ENCODE peak calls at places on chromosome X, in ten cellular contexts. K is neural crest cell, V is kidney epithelial cell, F is psoas muscle, T is AG10803, M is fibroblast of lung, G is GM23338, C is fibroblast of mammary gland, R is right atrium auricular region, Z is endodermal cell. I is an unnamed sample.

GRCh38 chrX:25112156-25112555 is 96.4 kb upstream of the ARX start:
- DNase-seq in R (no peak), F (no peak), K (no peak), M (no peak), C (no peak), G (peak; percentile 29), Z (no peak), V (no peak), T (no peak), I (no peak)

GRCh38 chrX:48569958-48570357 is 4.3 kb upstream of the RBM3 start:
- DNase-seq in T (peak; percentile 33), M (peak; percentile 55), K (no peak), G (no peak), F (no peak), V (no peak), C (peak; percentile 65), Z (no peak), R (no peak), I (no peak)

GRCh38 chrX:40644821-40645358 is 2.5 kb downstream of the CXorf38 start:
- DNase-seq in V (no peak), F (peak; percentile 38), G (no peak), Z (no peak), M (peak; percentile 67), C (peak; percentile 83), R (peak; percentile 71), T (peak; percentile 68), K (no peak), I (peak; percentile 59)

GRCh38 chrX:73563740-73564073 is 710 bp downstream of the CHIC1 start:
- DNase-seq in K (no peak), T (peak; percentile 4), R (no peak), V (no peak), C (peak; percentile 28), Z (no peak), G (no peak), F (no peak), M (peak; percentile 19), I (no peak)

GRCh38 chrX:23380581-23380980 is 45.9 kb downstream of the PTCHD1 start:
- DNase-seq in K (no peak), Z (peak; percentile 93), M (no peak), G (peak; percentile 69), C (no peak), V (no peak), R (no peak), F (no peak), T (no peak), I (no peak)

GRCh38 chrX:1537031-1537715 is at the start of gene P2RY8:
- DNase-seq in G (no peak), C (peak; percentile 48), F (peak; percentile 60), R (peak; percentile 72), V (no peak), T (peak; percentile 32), M (no peak), Z (no peak), K (no peak), I (peak; percentile 60)

GRCh38 chrX:108122748-108123147 is 31.2 kb downstream of the ATG4A start:
- DNase-seq in K (no peak), F (no peak), M (peak; percentile 75), Z (no peak), R (no peak), C (peak; percentile 45), T (peak; percentile 72), V (no peak), G (no peak), I (no peak)

GRCh38 chrX:40207626-40208025 is 109.9 kb upstream of the BCOR start:
- DNase-seq in M (peak; percentile 58), V (no peak), C (peak; percentile 45), F (no peak), K (no peak), T (peak; percentile 2), G (no peak), Z (no peak), R (no peak), I (no peak)

GRCh38 chrX:27890611-27891010 is 82.8 kb downstream of the MAGEB10 start:
- DNase-seq in C (peak; percentile 49), R (no peak), V (peak; percentile 21), G (no peak), T (peak; percentile 27), F (no peak), Z (no peak), M (peak; percentile 79), K (no peak), I (no peak)

GRCh38 chrX:9396930-9397329 is 67.9 kb upstream of the TBL1X start:
- DNase-seq in F (no peak), M (peak; percentile 71), V (peak; percentile 5), R (no peak), Z (no peak), G (no peak), K (no peak), C (peak; percentile 55), T (peak; percentile 20), I (peak; percentile 25)

GRCh38 chrX:153645921-153646481 is 1.0 kb upstream of the DUSP9 start:
- DNase-seq in T (no peak), Z (peak; percentile 38), C (no peak), R (no peak), F (no peak), G (no peak), V (no peak), M (no peak), K (no peak), I (no peak)

GRCh38 chrX:13059269-13059668 is 14.8 kb upstream of the FAM9C start:
- DNase-seq in F (no peak), R (no peak), Z (no peak), T (no peak), V (no peak), C (no peak), G (no peak), K (no peak), M (no peak), I (no peak)

GRCh38 chrX:77167993-77168392 is 279.2 kb upstream of the FGF16 start:
- DNase-seq in G (no peak), T (no peak), M (no peak), K (no peak), Z (no peak), F (no peak), R (no peak), V (no peak), C (no peak), I (no peak)

GRCh38 chrX:153926863-153927685 is 1.0 kb upstream of the ARHGAP4 start:
- DNase-seq in K (no peak), C (peak; percentile 25), V (no peak), T (peak; percentile 30), Z (no peak), R (no peak), G (no peak), F (peak; percentile 51), M (peak; percentile 30), I (no peak)

GRCh38 chrX:16658284-16658683 is 8.3 kb downstream of the S100G start:
- DNase-seq in V (no peak), F (no peak), G (no peak), Z (no peak), K (no peak), R (no peak), C (peak; percentile 51), M (peak; percentile 57), T (peak; percentile 72), I (no peak)
- TF ChIP-seq CTCF in V (no peak), F (no peak), G (no peak), Z (no peak), K (no peak), R (no peak), C (no peak), M (no peak), T (no peak), I (no peak)

GRCh38 chrX:71650333-71650969 is 16.9 kb upstream of the LOC101059915 start:
- DNase-seq in V (no peak), C (no peak), F (no peak), M (no peak), R (no peak), Z (no peak), K (no peak), T (no peak), G (no peak), I (no peak)
- TF ChIP-seq CTCF in V (no peak), C (no peak), F (peak; percentile 32), M (no peak), R (peak; percentile 32), Z (peak; percentile 33), K (no peak), T (peak; percentile 9), G (peak; percentile 38), I (no peak)

GRCh38 chrX:50202539-50202938 is 1.7 kb upstream of the AKAP4 start:
- DNase-seq in G (no peak), V (no peak), R (no peak), K (no peak), T (no peak), Z (no peak), C (peak; percentile 3), M (no peak), F (no peak), I (no peak)

GRCh38 chrX:50204364-50204899 is at the start of gene CCNB3:
- DNase-seq in T (peak; percentile 68), M (peak; percentile 68), C (peak; percentile 76), K (peak; percentile 50), Z (peak; percentile 81), R (peak; percentile 75), V (peak; percentile 32), F (peak; percentile 70), G (peak; percentile 79), I (peak; percentile 62)

GRCh38 chrX:50200907-50201306 is at the start of gene AKAP4:
- DNase-seq in K (no peak), C (no peak), Z (no peak), G (no peak), M (no peak), F (no peak), V (no peak), R (no peak), T (no peak), I (no peak)

GRCh38 chrX:50211510-50211909 is 6.9 kb downstream of the CCNB3 start:
- DNase-seq in T (peak; percentile 5), F (no peak), M (no peak), G (peak; percentile 66), Z (peak; percentile 67), R (no peak), K (no peak), V (no peak), C (peak; percentile 37), I (no peak)

GRCh38 chrX:50206753-50207152 is 2.2 kb downstream of the CCNB3 start:
- DNase-seq in K (no peak), R (no peak), Z (peak; percentile 48), T (no peak), V (no peak), M (no peak), F (no peak), C (no peak), G (peak; percentile 46), I (no peak)
- TF ChIP-seq CTCF in K (no peak), R (no peak), Z (peak; percentile 59), T (no peak), V (no peak), M (no peak), F (no peak), C (no peak), G (peak; percentile 32), I (no peak)

DNA sequence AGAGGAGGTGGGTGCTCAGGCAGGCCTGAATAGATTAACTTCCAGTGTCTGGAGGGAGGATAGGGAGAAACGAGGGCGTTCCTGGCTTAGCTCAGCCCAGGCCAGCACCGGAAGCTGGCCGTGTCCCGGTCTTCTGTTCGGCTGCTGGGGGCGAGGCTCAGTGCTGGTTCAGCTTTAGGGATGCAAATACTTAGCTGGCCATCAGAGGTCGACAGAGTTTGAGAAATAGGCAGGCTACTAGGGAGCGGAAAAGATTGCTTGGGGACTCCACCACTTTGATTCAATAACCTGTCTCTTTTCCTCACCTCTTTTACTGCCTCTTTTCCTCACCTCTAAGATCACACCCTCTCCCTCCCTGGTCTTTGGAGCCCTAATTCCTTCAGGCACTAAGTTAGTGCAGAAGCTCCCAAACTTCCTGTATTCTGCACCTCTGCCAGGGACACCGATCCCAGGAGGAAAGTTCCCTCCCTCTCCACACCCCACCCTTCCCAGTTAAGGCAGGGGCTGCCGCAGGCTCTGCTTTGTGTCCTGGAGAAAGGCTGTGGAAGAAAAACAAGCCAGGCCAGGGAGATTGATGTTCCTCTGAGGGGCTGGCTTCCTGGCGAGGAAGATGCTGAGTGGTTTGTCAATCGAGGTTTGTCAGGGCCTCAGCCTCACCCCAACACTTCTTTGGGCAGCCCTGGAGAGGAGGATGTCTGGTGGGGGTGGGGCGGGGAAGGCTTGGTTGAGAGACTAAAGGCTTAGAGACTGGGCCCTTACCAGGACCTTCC is 6.0 kb upstream of the EFNB1 start:
- DNase-seq in M (peak; percentile 44), F (no peak), G (peak; percentile 73), C (peak; percentile 64), R (no peak), T (peak; percentile 48), K (peak; percentile 38), Z (peak; percentile 84), V (no peak), I (peak; percentile 46)
- TF ChIP-seq CTCF in M (peak; percentile 68), F (peak; percentile 52), G (peak; percentile 75), C (peak; percentile 74), R (peak; percentile 75), T (peak; percentile 69), K (peak; percentile 62), Z (peak; percentile 74), V (peak; percentile 63), I (peak; percentile 29)

I was measured in Calu3.